ENCODE peak calls at places on chromosomes 4 and X, in six cellular contexts. K is anterior cingulate cortex; D is RCC 7860; M is WTC11; G is activated gamma-delta T cell treated with anti-CD3 and anti-CD28 coated beads, Interleukin-2, amount 50 U/mL, for 16 hours; J is choroid plexus epithelial cell. H is an unnamed sample.

GRCh38 chr4:32140636-32141035 is 1420.5 kb downstream of the PCDH7 start:
- DNase-seq in K (no peak), D (peak), M (no peak), G (no peak), J (peak), H (peak)

GRCh38 chr4:10524196-10524833 is 67.1 kb upstream of the ZNF518B start:
- DNase-seq in K (no peak), D (no peak), M (no peak), G (no peak), J (peak), H (no peak)

GRCh38 chr4:5874811-5875465 is 17.9 kb downstream of the CRMP1 start:
- DNase-seq in K (no peak), D (no peak), M (peak), G (no peak), J (peak), H (peak)

GRCh38 chr4:144894525-144894924 is 203.5 kb downstream of the ANAPC10 start:
- DNase-seq in K (no peak), D (peak), M (no peak), G (no peak), J (peak), H (peak)

GRCh38 chr4:128579454-128579853 is 230.0 kb upstream of the JADE1 start:
- DNase-seq in K (no peak), D (no peak), M (no peak), G (no peak), J (no peak), H (no peak)

GRCh38 chr4:30269850-30270249 is 450.3 kb upstream of the PCDH7 start:
- DNase-seq in K (no peak), D (no peak), M (no peak), G (no peak), J (peak), H (no peak)

GRCh38 chr4:148495463-148495862 is 53.2 kb upstream of the NR3C2 start:
- DNase-seq in K (no peak), D (no peak), M (no peak), G (no peak), J (no peak), H (no peak)

GRCh38 chr4:79442422-79442821 is 34.4 kb upstream of the GK2 start:
- DNase-seq in K (no peak), D (no peak), M (no peak), G (no peak), J (peak), H (no peak)

GRCh38 chr4:185839770-185840169 is 27.8 kb upstream of the SORBS2 start:
- DNase-seq in K (no peak), D (no peak), M (no peak), G (no peak), J (peak), H (peak)

GRCh38 chr4:74531952-74532794 is 87.2 kb downstream of the AREG start:
- DNase-seq in K (no peak), D (peak), M (no peak), G (no peak), J (peak), H (peak)

GRCh38 chrX:43707812-43708548 is 51.9 kb downstream of the MAOA start:
- DNase-seq in K (no peak), D (no peak), M (no peak), G (no peak), J (peak), H (peak)

GRCh38 chr4:101667348-101667747 is 123.2 kb upstream of the BANK1 start:
- DNase-seq in K (no peak), D (no peak), M (no peak), G (no peak), J (no peak), H (peak)

H was measured in astrocyte of the hippocampus.